ENCODE peak calls at places on chromosomes 12 and 14, in four cellular contexts. I, A, Z and N are unnamed samples.
A peak's percentile ranks its signal among the peaks of the same experiment; 100 is the strongest.

GRCh38 chr12:90896164-90896563 is 58.8 kb downstream of the CCER1 start:
- DNase-seq in I (no peak), A (no peak), Z (peak; percentile 26), N (no peak)

GRCh38 chr14:92677087-92677668 is 71.2 kb downstream of the LGMN start:
- DNase-seq in I (no peak), A (peak; percentile 79), Z (no peak), N (peak; percentile 99)

GRCh38 chr12:121860257-121860656 is 1.6 kb upstream of the HPD start:
- DNase-seq in I (no peak), A (no peak), Z (no peak), N (no peak)

GRCh38 chr14:103105580-103106168 is 11.1 kb downstream of the EXOC3L4 start:
- DNase-seq in I (no peak), A (no peak), Z (no peak), N (no peak)

GRCh38 chr12:87802721-87803011 is 226.5 kb downstream of the C12orf50 start:
- DNase-seq in I (no peak), A (no peak), Z (no peak), N (no peak)

GRCh38 chr14:23114669-23115491 is 4.2 kb downstream of the CEBPE start:
- DNase-seq in I (peak; percentile 89), A (no peak), Z (peak; percentile 94), N (no peak)

GRCh38 chr14:34460841-34461240 is 1.2 kb downstream of the SPTSSA start:
- DNase-seq in I (no peak), A (no peak), Z (no peak), N (no peak)

GRCh38 chr12:508795-509194 is 49.1 kb downstream of the B4GALNT3 start:
- DNase-seq in I (no peak), A (no peak), Z (no peak), N (no peak)

GRCh38 chr14:89566644-89567411 is 149.8 kb upstream of the FOXN3 start:
- DNase-seq in I (no peak), A (no peak), Z (no peak), N (no peak)

GRCh38 chr12:25759752-25760151 is 198.7 kb upstream of the RASSF8 start:
- DNase-seq in I (no peak), A (no peak), Z (no peak), N (no peak)

GRCh38 chr12:13124661-13125505 is 21.4 kb upstream of the GSG1 start:
- DNase-seq in I (peak; percentile 38), A (no peak), Z (peak; percentile 36), N (no peak)

GRCh38 chr14:60753264-60754126 is 18.9 kb downstream of the MNAT1 start:
- DNase-seq in I (no peak), A (peak; percentile 67), Z (no peak), N (peak; percentile 87)